ENCODE peak calls at places on chromosome 12, in eight cellular contexts. F is foreskin fibroblast, L is transverse colon, A is endothelial cell, O is activated B cell treated with CpG ODN at 0.5 μM for 24 hours, U is adrenal gland, E is nephron progenitor cell, K is iris pigment epithelial cell. Q is an unnamed sample.
A peak's percentile ranks its signal among the peaks of the same experiment; 100 is the strongest.

GRCh38 chr12:122057769-122058168 is 20.8 kb upstream of the MLXIP start:
- DNase-seq in F (no peak), O (no peak), K (no peak), U (no peak), L (no peak), E (no peak), A (no peak), Q (no peak)

GRCh38 chr12:2891240-2892053 is 756 bp downstream of the TULP3 start:
- DNase-seq in L (peak; percentile 51), A (peak; percentile 68), U (peak; percentile 84), O (no peak), E (peak; percentile 72), F (peak; percentile 50), K (peak; percentile 56), Q (peak; percentile 62)

GRCh38 chr12:106758349-106758951 is 16.0 kb upstream of the RIC8B start:
- DNase-seq in U (no peak), A (no peak), O (no peak), L (peak; percentile 68), K (no peak), E (no peak), F (no peak), Q (no peak)

GRCh38 chr12:129486931-129487330 is 416.9 kb downstream of the TMEM132D start:
- DNase-seq in L (no peak), A (no peak), K (no peak), O (no peak), F (no peak), E (no peak), U (no peak), Q (no peak)

GRCh38 chr12:62021808-62022207 is 238.4 kb upstream of the USP15 start:
- DNase-seq in A (no peak), F (no peak), U (no peak), O (no peak), E (no peak), K (no peak), L (no peak), Q (no peak)

GRCh38 chr12:110270125-110270962 is 10.7 kb upstream of the ATP2A2 start:
- DNase-seq in A (no peak), U (peak; percentile 80), O (no peak), L (no peak), K (peak; percentile 59), E (no peak), F (peak; percentile 54), Q (peak; percentile 51)

GRCh38 chr12:69608114-69608513 is 2.6 kb downstream of the LRRC10 start:
- DNase-seq in A (no peak), E (no peak), O (no peak), L (no peak), K (peak; percentile 12), F (no peak), U (no peak), Q (no peak)

GRCh38 chr12:3129301-3130052 is 52.3 kb downstream of the TSPAN9 start:
- DNase-seq in K (peak; percentile 92), L (no peak), O (no peak), F (peak; percentile 74), A (no peak), U (no peak), E (no peak), Q (peak; percentile 87)

GRCh38 chr12:737117-737739 is 15.2 kb upstream of the WNK1 start:
- DNase-seq in U (no peak), O (no peak), E (no peak), A (no peak), L (no peak), F (no peak), K (no peak), Q (no peak)

GRCh38 chr12:26642361-26642760 is 190.6 kb downstream of the ITPR2 start:
- DNase-seq in O (no peak), K (no peak), A (no peak), E (no peak), U (no peak), L (no peak), F (peak; percentile 45), Q (peak; percentile 9)

GRCh38 chr12:86254399-86255107 is 1.6 kb downstream of the MGAT4C start:
- DNase-seq in K (peak; percentile 3), A (no peak), F (no peak), L (no peak), E (no peak), O (no peak), U (no peak), Q (peak; percentile 29)

GRCh38 chr12:57110189-57111045 is 745 bp downstream of the STAT6 start:
- DNase-seq in A (peak; percentile 61), F (peak; percentile 63), K (peak; percentile 62), E (peak; percentile 83), O (peak; percentile 70), U (peak; percentile 69), L (peak; percentile 82), Q (no peak)